ENCODE peak calls at places on chromosomes 1 and 21, in four cellular contexts. One of them, this sample, is unnamed.

GRCh38 chr1:42085596-42085995 is 67.6 kb upstream of the GUCA2B start:
- DNase-seq in CD8-positive, alpha-beta memory T cell: no peak
- DNase-seq in sigmoid colon: no peak
- DNase-seq in brain microvascular endothelial cell: no peak
- DNase-seq in this sample: no peak

GRCh38 chr1:16977377-16977776 is 3.0 kb downstream of the MFAP2 start:
- DNase-seq in CD8-positive, alpha-beta memory T cell: no peak
- DNase-seq in sigmoid colon: no peak
- DNase-seq in brain microvascular endothelial cell: no peak
- DNase-seq in this sample: no peak

GRCh38 chr1:226066415-226067077 is 4.0 kb downstream of the H3-3A start:
- DNase-seq in CD8-positive, alpha-beta memory T cell: no peak
- DNase-seq in sigmoid colon: no peak
- DNase-seq in brain microvascular endothelial cell: peak; percentile 8
- DNase-seq in this sample: no peak

GRCh38 chr1:25760122-25760719 is 39.8 kb upstream of the SELENON start:
- DNase-seq in CD8-positive, alpha-beta memory T cell: no peak
- DNase-seq in sigmoid colon: no peak
- DNase-seq in brain microvascular endothelial cell: no peak
- DNase-seq in this sample: no peak

GRCh38 chr1:110781525-110781924 is 91.4 kb upstream of the CD53 start:
- DNase-seq in CD8-positive, alpha-beta memory T cell: no peak
- DNase-seq in sigmoid colon: no peak
- DNase-seq in brain microvascular endothelial cell: no peak
- DNase-seq in this sample: no peak

GRCh38 chr1:145961109-145961424 is 3.2 kb upstream of the LIX1L start:
- DNase-seq in CD8-positive, alpha-beta memory T cell: no peak
- DNase-seq in sigmoid colon: no peak
- DNase-seq in brain microvascular endothelial cell: no peak
- DNase-seq in this sample: peak; percentile 21

GRCh38 chr1:59750612-59751395 is 63.9 kb upstream of the HOOK1 start:
- DNase-seq in CD8-positive, alpha-beta memory T cell: no peak
- DNase-seq in sigmoid colon: peak; percentile 76
- DNase-seq in brain microvascular endothelial cell: peak; percentile 83
- DNase-seq in this sample: no peak

GRCh38 chr1:232142403-232143314 is 487.3 kb downstream of the SIPA1L2 start:
- DNase-seq in CD8-positive, alpha-beta memory T cell: no peak
- DNase-seq in sigmoid colon: peak; percentile 92
- DNase-seq in brain microvascular endothelial cell: peak; percentile 64
- DNase-seq in this sample: no peak

GRCh38 chr1:240005997-240006650 is 85.6 kb upstream of the FMN2 start:
- DNase-seq in CD8-positive, alpha-beta memory T cell: no peak
- DNase-seq in sigmoid colon: no peak
- DNase-seq in brain microvascular endothelial cell: no peak
- DNase-seq in this sample: no peak

GRCh38 chr1:198686069-198686728 is 47.4 kb downstream of the PTPRC start:
- DNase-seq in CD8-positive, alpha-beta memory T cell: no peak
- DNase-seq in sigmoid colon: no peak
- DNase-seq in brain microvascular endothelial cell: no peak
- DNase-seq in this sample: no peak

GRCh38 chr1:2480986-2481364 is 4.9 kb downstream of the PLCH2 start:
- DNase-seq in CD8-positive, alpha-beta memory T cell: no peak
- DNase-seq in sigmoid colon: no peak
- DNase-seq in brain microvascular endothelial cell: no peak
- DNase-seq in this sample: peak; percentile 69

GRCh38 chr1:183915634-183916510 is 111.0 kb downstream of the RGL1 start:
- DNase-seq in CD8-positive, alpha-beta memory T cell: peak; percentile 49
- DNase-seq in sigmoid colon: peak; percentile 92
- DNase-seq in brain microvascular endothelial cell: peak; percentile 96
- DNase-seq in this sample: peak; percentile 80
- H3K4me3 ChIP-seq in CD8-positive, alpha-beta memory T cell: no peak overlapping the region
- H3K4me3 ChIP-seq in sigmoid colon: no peak overlapping the region
- H3K4me3 ChIP-seq in brain microvascular endothelial cell: peak overlapping the region; percentile 27
- H3K4me3 ChIP-seq in this sample: no peak overlapping the region

GRCh38 chr1:18776777-18777176 is 82.7 kb downstream of the TAS1R2 start:
- DNase-seq in CD8-positive, alpha-beta memory T cell: no peak
- DNase-seq in sigmoid colon: no peak
- DNase-seq in brain microvascular endothelial cell: no peak
- DNase-seq in this sample: no peak
- H3K36me3 ChIP-seq in CD8-positive, alpha-beta memory T cell: no peaks in the 10 kb centered on the region
- H3K36me3 ChIP-seq in sigmoid colon: no peaks in the 10 kb centered on the region
- H3K36me3 ChIP-seq in brain microvascular endothelial cell: no peaks in the 10 kb centered on the region
- H3K36me3 ChIP-seq in this sample: no peaks in the 10 kb centered on the region

DNA sequence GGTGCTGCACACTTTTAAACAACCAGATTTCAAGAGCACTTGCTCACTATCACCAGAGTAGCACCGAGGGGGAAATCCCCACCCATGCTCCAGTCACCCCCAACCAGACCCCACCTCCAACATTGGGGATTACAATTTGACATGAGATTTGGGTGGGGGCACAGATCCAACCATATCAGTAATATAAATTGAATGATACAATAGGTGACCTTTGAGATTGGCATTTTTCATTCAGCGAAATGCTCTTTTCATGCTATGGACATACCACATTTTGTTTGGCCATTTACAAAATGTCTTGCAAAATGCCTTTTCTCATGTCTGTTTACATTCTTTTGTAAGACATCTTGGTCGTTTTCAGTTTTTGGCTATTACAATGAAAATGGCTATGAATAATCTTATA is 23.9 kb downstream of the RYR2 start:
- DNase-seq in CD8-positive, alpha-beta memory T cell: no peak
- DNase-seq in sigmoid colon: no peak
- DNase-seq in brain microvascular endothelial cell: no peak
- DNase-seq in this sample: no peak
- H3K4me3 ChIP-seq in CD8-positive, alpha-beta memory T cell: no peak overlapping the region
- H3K4me3 ChIP-seq in sigmoid colon: no peak overlapping the region
- H3K4me3 ChIP-seq in brain microvascular endothelial cell: no peak overlapping the region
- H3K4me3 ChIP-seq in this sample: no peak overlapping the region

DNA sequence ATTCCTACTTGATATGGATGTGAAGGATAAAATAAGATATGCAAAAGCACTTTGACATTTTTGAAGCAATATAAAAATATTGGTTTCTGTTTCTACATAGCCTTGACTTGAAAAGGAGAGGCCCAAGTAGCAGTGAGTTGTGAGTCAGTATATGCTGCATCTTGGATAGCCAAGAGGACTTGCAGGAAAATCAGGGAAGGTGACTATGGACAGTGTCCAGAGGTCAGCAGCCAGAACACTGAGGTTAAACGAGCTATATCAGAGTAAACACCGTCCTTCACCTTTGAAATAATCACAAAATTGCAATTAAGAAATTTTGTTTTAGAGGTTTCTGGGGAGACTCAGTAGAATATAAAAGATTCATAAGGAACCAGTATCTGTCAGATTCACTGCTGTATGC is 6.6 kb upstream of the AMPD1 start:
- DNase-seq in CD8-positive, alpha-beta memory T cell: no peak
- DNase-seq in sigmoid colon: no peak
- DNase-seq in brain microvascular endothelial cell: no peak
- DNase-seq in this sample: no peak
- H3K36me3 ChIP-seq in CD8-positive, alpha-beta memory T cell: peaks cover 6% of the 10 kb centered on the region
- H3K36me3 ChIP-seq in sigmoid colon: peaks cover 18% of the 10 kb centered on the region
- H3K36me3 ChIP-seq in brain microvascular endothelial cell: peaks cover 18% of the 10 kb centered on the region
- H3K36me3 ChIP-seq in this sample: peaks cover 2% of the 10 kb centered on the region

DNA sequence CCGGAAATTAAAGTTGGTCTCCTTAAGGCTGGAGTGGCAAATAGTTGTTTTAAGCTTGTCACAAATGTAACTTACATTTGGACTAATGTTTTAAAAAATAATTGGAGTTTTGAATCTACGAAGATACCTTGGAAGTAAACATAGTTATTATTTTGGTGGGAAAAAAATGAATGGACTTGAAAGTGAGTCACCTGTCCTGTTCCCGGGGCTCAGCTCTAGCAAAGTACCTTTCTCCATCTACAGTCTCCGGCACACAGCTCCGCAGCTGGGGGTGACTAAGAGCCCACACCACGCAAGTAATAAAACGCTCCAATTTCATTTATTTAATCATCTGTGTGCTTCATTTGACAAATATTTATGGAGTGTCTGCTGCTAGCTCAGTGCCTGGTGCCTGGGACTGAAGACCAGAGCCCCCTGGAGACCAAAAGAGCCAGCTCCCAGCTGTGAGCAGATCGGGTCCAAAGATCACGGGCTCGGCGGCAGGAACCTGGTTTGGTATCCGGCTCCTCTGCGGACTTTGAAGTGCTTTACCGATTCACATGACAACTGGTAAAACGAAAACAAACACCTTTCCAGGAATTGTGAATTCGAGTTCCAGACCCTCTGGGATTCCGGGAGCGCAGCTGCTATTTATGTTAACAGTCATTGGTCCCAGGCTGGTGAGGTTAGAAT is 1.7 kb upstream of the RIPK4 start:
- DNase-seq in CD8-positive, alpha-beta memory T cell: no peak
- DNase-seq in sigmoid colon: peak; percentile 63
- DNase-seq in brain microvascular endothelial cell: peak; percentile 60
- DNase-seq in this sample: no peak
- H3K4me3 ChIP-seq in CD8-positive, alpha-beta memory T cell: peak overlapping the region; percentile 33
- H3K4me3 ChIP-seq in sigmoid colon: peak overlapping the region; percentile 7
- H3K4me3 ChIP-seq in brain microvascular endothelial cell: peak overlapping the region; percentile 34
- H3K4me3 ChIP-seq in this sample: no peak overlapping the region

DNA sequence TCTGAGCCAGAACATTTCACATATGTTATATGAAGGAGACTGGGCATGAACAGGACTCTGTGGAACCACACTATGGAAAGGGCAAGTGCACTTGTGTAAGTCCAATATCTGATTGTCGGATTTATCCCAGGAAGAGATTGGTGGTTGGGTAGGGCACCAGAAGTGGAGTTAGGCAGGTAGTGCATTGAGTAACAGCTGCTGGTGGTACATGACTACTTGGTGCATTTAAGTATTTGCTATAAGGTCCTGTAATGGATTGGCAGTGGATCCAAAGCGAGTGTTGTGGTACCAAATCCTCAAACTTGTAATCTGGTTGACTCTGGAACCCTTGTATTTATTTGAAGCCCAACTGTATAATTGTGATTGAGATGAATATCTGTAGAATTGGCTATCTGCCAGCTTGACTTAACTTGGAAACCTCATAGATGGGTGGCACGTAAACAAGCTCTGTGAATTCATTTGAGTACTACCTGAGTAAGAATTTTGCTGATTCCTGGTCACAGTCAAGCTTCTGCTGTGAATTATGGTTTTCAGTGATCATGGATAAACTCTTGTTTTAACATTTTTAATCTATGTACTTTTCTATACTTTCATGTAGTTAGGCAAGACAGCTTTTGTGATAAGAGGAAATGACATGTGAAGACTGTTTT is 21.1 kb downstream of the UBAP2L start:
- DNase-seq in CD8-positive, alpha-beta memory T cell: no peak
- DNase-seq in sigmoid colon: no peak
- DNase-seq in brain microvascular endothelial cell: no peak
- DNase-seq in this sample: no peak
- H3K36me3 ChIP-seq in CD8-positive, alpha-beta memory T cell: peaks cover 71% of the 10 kb centered on the region
- H3K36me3 ChIP-seq in sigmoid colon: peaks cover 90% of the 10 kb centered on the region
- H3K36me3 ChIP-seq in brain microvascular endothelial cell: peaks cover 71% of the 10 kb centered on the region
- H3K36me3 ChIP-seq in this sample: peaks cover 93% of the 10 kb centered on the region

GRCh38 chr1:9201421-9202239 is 32.9 kb upstream of the H6PD start:
- DNase-seq in CD8-positive, alpha-beta memory T cell: no peak
- DNase-seq in sigmoid colon: peak; percentile 80
- DNase-seq in brain microvascular endothelial cell: peak; percentile 74
- DNase-seq in this sample: no peak
- H3K4me3 ChIP-seq in CD8-positive, alpha-beta memory T cell: no peak overlapping the region
- H3K4me3 ChIP-seq in sigmoid colon: peak overlapping the region; percentile 24
- H3K4me3 ChIP-seq in brain microvascular endothelial cell: peak overlapping the region; percentile 89
- H3K4me3 ChIP-seq in this sample: no peak overlapping the region

GRCh38 chr1:35180776-35181374 is 12.1 kb downstream of the SFPQ start:
- DNase-seq in CD8-positive, alpha-beta memory T cell: no peak
- DNase-seq in sigmoid colon: no peak
- DNase-seq in brain microvascular endothelial cell: peak; percentile 36
- DNase-seq in this sample: no peak
- H3K36me3 ChIP-seq in CD8-positive, alpha-beta memory T cell: peaks cover 86% of the 10 kb centered on the region
- H3K36me3 ChIP-seq in sigmoid colon: peaks cover 99% of the 10 kb centered on the region
- H3K36me3 ChIP-seq in brain microvascular endothelial cell: peaks cover 97% of the 10 kb centered on the region
- H3K36me3 ChIP-seq in this sample: peaks cover 93% of the 10 kb centered on the region

DNA sequence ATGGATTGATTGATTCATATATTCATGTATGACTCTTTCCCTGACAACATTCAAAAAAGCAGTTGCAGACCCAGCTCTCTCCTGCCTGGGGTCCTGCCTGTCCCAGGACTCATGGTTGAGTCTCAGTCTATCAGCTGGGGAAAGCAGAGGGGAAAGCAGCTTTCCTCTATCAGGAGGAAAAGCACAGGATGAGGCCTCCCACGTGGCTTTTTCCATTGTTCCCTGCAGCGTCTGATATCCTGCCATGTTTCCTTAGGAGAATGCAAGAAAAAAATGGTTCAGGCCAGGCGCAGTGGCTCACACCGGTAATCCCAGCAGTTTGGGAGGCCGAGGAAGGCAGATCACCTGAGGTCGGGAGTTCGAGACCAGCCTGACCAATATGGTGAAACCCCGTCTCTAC is 133.0 kb upstream of the VAMP3 start:
- DNase-seq in CD8-positive, alpha-beta memory T cell: no peak
- DNase-seq in sigmoid colon: no peak
- DNase-seq in brain microvascular endothelial cell: no peak
- DNase-seq in this sample: no peak
- H3K4me3 ChIP-seq in CD8-positive, alpha-beta memory T cell: no peak overlapping the region
- H3K4me3 ChIP-seq in sigmoid colon: no peak overlapping the region
- H3K4me3 ChIP-seq in brain microvascular endothelial cell: no peak overlapping the region
- H3K4me3 ChIP-seq in this sample: no peak overlapping the region

GRCh38 chr1:179589524-179589923 is 2.1 kb upstream of the TDRD5 start:
- DNase-seq in CD8-positive, alpha-beta memory T cell: no peak
- DNase-seq in sigmoid colon: no peak
- DNase-seq in brain microvascular endothelial cell: no peak
- DNase-seq in this sample: no peak

GRCh38 chr1:179590671-179591070 is 961 bp upstream of the TDRD5 start:
- DNase-seq in CD8-positive, alpha-beta memory T cell: no peak
- DNase-seq in sigmoid colon: no peak
- DNase-seq in brain microvascular endothelial cell: no peak
- DNase-seq in this sample: no peak

GRCh38 chr1:179588425-179589024 is 3.1 kb upstream of the TDRD5 start:
- DNase-seq in CD8-positive, alpha-beta memory T cell: no peak
- DNase-seq in sigmoid colon: no peak
- DNase-seq in brain microvascular endothelial cell: no peak
- DNase-seq in this sample: no peak

GRCh38 chr1:179586107-179586823 is 5.4 kb upstream of the TDRD5 start:
- DNase-seq in CD8-positive, alpha-beta memory T cell: no peak
- DNase-seq in sigmoid colon: peak; percentile 70
- DNase-seq in brain microvascular endothelial cell: no peak
- DNase-seq in this sample: peak; percentile 82

DNA sequence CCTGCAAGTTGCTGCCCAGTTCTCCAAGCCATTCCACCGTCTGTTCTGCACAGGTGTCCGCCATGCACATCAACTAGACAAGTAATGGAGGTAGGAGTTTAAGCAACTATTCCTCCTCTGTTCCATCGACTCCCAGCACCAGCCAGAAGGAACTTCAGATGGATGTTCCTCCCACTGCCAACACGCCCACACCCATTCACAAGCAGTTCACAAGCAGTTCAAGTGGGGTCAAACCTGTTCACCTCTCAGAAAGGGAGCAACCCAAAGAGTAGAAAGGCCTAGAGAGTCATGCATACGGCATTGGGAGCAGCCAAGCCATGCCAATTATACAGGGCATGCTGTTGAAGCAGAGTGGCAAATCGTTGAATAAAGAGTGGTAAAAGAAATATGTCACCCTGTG is 4.3 kb upstream of the TDRD5 start:
- DNase-seq in CD8-positive, alpha-beta memory T cell: no peak
- DNase-seq in sigmoid colon: no peak
- DNase-seq in brain microvascular endothelial cell: no peak
- DNase-seq in this sample: no peak
- H3K36me3 ChIP-seq in CD8-positive, alpha-beta memory T cell: no peaks in the 10 kb centered on the region
- H3K36me3 ChIP-seq in sigmoid colon: no peaks in the 10 kb centered on the region
- H3K36me3 ChIP-seq in brain microvascular endothelial cell: no peaks in the 10 kb centered on the region
- H3K36me3 ChIP-seq in this sample: no peaks in the 10 kb centered on the region

This sample was measured in BE2C.